ENCODE peak calls at places on chromosome 16, in five cellular contexts. K is sigmoid colon, B is AG04450, X is choroid plexus epithelial cell, I is heart left ventricle. V is an unnamed sample.

GRCh38 chr16:22191966-22192260 is 14.2 kb upstream of the EEF2K start:
- DNase-seq in X (peak), I (no peak), K (no peak), B (no peak), V (no peak)

GRCh38 chr16:72598696-72599095 is 426.7 kb upstream of the PMFBP1 start:
- DNase-seq in I (no peak), X (no peak), K (no peak), B (no peak), V (no peak)

GRCh38 chr16:85570735-85571562 is 42.2 kb upstream of the GSE1 start:
- DNase-seq in I (peak), K (no peak), X (no peak), B (no peak), V (no peak)

GRCh38 chr16:72317378-72317777 is 145.4 kb upstream of the PMFBP1 start:
- DNase-seq in I (no peak), B (no peak), X (peak), K (no peak), V (peak)

GRCh38 chr16:19809693-19810092 is 75.0 kb downstream of the GPRC5B start:
- DNase-seq in K (peak), I (no peak), X (no peak), B (no peak), V (no peak)

GRCh38 chr16:28210264-28210663 is 1.5 kb downstream of the XPO6 start:
- DNase-seq in I (no peak), B (no peak), K (no peak), X (no peak), V (no peak)

GRCh38 chr16:28155293-28155692 is 56.5 kb downstream of the XPO6 start:
- DNase-seq in X (no peak), K (no peak), B (no peak), I (no peak), V (no peak)

GRCh38 chr16:31200821-31201510 is 1.6 kb downstream of the PYCARD start:
- DNase-seq in I (no peak), B (no peak), K (no peak), X (peak), V (no peak)

GRCh38 chr16:80803341-80804060 is 897 bp downstream of the CDYL2 start:
- DNase-seq in K (no peak), X (peak), I (peak), B (no peak), V (peak)

GRCh38 chr16:80802902-80803301 is 1.5 kb downstream of the CDYL2 start:
- DNase-seq in B (no peak), K (no peak), I (no peak), X (no peak), V (no peak)

GRCh38 chr16:80804451-80805383 is at the start of gene CDYL2:
- DNase-seq in I (peak), B (no peak), X (peak), K (no peak), V (peak)

GRCh38 chr16:80802129-80802528 is 2.3 kb downstream of the CDYL2 start:
- DNase-seq in K (no peak), B (no peak), I (no peak), X (no peak), V (no peak)

DNA sequence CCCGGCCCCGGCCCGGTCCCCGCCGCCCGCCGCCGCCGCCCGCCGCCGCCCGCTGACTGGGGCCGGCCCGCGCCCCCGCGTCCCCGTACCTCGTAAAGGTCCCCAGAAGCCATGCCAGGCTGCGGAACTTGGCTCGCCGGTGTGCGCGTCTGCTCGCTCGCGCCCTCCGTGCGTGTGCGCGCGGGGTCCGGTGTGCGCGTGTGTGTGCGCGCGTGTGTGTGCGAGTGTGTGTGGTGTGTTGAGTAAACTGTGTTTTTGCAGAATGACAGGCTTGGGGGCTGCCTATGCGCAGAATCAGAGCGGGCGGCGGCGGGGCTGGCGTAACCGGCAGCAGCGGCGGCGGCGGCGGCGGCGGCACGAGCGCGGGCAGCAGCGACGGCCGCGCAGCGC is 342 bp downstream of the CDYL2 start:
- DNase-seq in X (peak), K (no peak), I (peak), B (peak), V (peak)
- H3K4me3 ChIP-seq in X (peak), K (peak), I (peak), B (peak), V (peak)

GRCh38 chr16:66405057-66405783 is 21.9 kb upstream of the BEAN1 start:
- DNase-seq in K (no peak), B (no peak), X (no peak), I (no peak), V (no peak)

GRCh38 chr16:66412182-66412581 is 14.9 kb upstream of the BEAN1 start:
- DNase-seq in K (no peak), X (no peak), I (no peak), B (no peak), V (no peak)

GRCh38 chr16:66406534-66407368 is 20.3 kb upstream of the BEAN1 start:
- DNase-seq in X (peak), B (no peak), I (peak), K (peak), V (peak)

GRCh38 chr16:66409156-66409555 is 17.9 kb upstream of the BEAN1 start:
- DNase-seq in X (peak), I (no peak), B (no peak), K (no peak), V (peak)

DNA sequence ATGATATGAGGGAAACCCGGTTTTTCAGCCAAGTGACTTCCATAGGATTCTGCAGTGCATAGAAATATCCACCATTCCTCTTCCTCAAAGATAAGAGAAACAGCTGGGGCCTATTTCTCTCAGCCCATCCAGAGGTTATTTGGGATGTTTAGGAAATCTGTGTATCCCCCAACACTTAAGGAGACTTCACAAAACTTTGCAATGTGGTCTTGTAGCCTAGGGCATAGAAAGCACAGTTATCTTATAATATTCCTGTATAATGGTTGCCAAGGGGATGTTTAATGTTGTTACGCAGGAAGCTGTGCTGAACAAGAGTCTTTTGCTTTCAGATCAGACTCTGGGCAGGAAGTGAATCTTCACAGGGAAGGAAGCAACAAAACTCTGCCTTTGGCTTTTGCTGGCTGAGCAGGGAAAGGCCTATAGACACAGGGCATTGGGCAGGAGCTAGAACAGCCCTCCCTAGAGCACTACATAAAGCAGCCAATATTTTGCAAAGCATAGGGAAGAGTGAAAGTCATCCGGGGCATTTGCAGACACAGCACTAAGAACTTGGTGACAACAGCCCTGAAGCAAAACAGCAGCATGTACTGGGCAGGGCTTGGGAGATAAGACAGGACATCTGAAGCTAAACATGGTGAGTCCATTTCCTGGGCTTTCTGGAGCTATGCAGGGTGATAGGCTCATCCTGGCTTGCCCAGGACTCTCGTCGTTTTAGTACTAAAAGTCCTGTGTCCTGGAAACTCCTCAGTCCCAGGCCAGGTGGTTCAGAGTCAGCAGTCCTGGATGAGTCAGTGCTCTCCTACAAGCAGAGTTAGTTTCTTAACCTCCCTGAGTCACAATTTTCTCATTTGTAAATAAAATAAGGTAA is 18.7 kb upstream of the BEAN1 start:
- DNase-seq in X (peak), K (no peak), B (peak), I (peak), V (peak)
- H3K4me3 ChIP-seq in X (peak), K (no peak), B (peak), I (peak), V (peak)

GRCh38 chr16:54062361-54063346 is 223.9 kb downstream of the IRX3 start:
- DNase-seq in K (no peak), B (no peak), I (no peak), X (peak), V (no peak)
- H3K4me3 ChIP-seq in K (no peak), B (no peak), I (peak), X (peak), V (no peak)

DNA sequence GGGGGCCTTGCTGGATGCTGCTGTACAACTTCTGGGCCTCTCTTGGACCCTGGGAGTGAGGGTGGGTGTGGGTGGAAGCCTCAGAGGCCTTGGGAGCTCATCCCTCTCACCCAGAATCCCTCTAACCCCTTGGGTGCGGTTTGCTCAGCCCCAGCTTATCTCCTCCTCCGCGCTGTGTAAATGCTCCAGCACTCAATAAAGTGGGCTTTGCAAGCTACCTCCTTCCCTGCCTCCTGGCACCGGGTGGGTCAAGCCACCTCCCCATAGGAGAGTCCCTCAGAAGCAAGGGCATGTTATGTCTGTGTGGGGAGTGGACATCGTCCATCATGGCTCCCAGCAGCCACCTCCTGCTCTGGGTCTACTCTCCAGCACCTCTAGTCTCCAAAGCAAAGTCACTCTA is 28.4 kb downstream of the CDIP1 start:
- DNase-seq in I (no peak), B (no peak), X (no peak), K (no peak), V (no peak)
- H3K4me3 ChIP-seq in I (no peak), B (no peak), X (no peak), K (no peak), V (no peak)